ENCODE peak calls at places on chromosome 20, in seven cellular contexts. One of them, this sample, is unnamed.

GRCh38 chr20:47674145-47674544 is 111.1 kb downstream of the SULF2 start:
- DNase-seq in endothelial cell: no peak
- DNase-seq in ELF-1: no peak
- DNase-seq in neural progenitor cell: no peak
- DNase-seq in effector memory CD8-positive, alpha-beta T cell: no peak
- DNase-seq in NCI-H1417: no peak
- DNase-seq in AG10803: no peak
- DNase-seq in this sample: no peak

GRCh38 chr20:51400051-51400926 is 142.2 kb downstream of the NFATC2 start:
- DNase-seq in endothelial cell: no peak
- DNase-seq in ELF-1: no peak
- DNase-seq in neural progenitor cell: no peak
- DNase-seq in effector memory CD8-positive, alpha-beta T cell: peak; percentile 66
- DNase-seq in NCI-H1417: no peak
- DNase-seq in AG10803: no peak
- DNase-seq in this sample: peak; percentile 49

GRCh38 chr20:42721923-42722322 is 467.8 kb downstream of the PTPRT start:
- DNase-seq in endothelial cell: no peak
- DNase-seq in ELF-1: no peak
- DNase-seq in neural progenitor cell: no peak
- DNase-seq in effector memory CD8-positive, alpha-beta T cell: no peak
- DNase-seq in NCI-H1417: no peak
- DNase-seq in AG10803: no peak
- DNase-seq in this sample: no peak

GRCh38 chr20:40689100-40689942 is at the start of gene MAFB:
- DNase-seq in endothelial cell: peak; percentile 87
- DNase-seq in ELF-1: peak; percentile 91
- DNase-seq in neural progenitor cell: peak; percentile 96
- DNase-seq in effector memory CD8-positive, alpha-beta T cell: peak; percentile 19
- DNase-seq in NCI-H1417: peak; percentile 95
- DNase-seq in AG10803: peak; percentile 89
- DNase-seq in this sample: peak; percentile 89

GRCh38 chr20:20520776-20521175 is 152.9 kb downstream of the INSM1 start:
- DNase-seq in endothelial cell: no peak
- DNase-seq in ELF-1: no peak
- DNase-seq in neural progenitor cell: no peak
- DNase-seq in effector memory CD8-positive, alpha-beta T cell: no peak
- DNase-seq in NCI-H1417: no peak
- DNase-seq in AG10803: peak; percentile 63
- DNase-seq in this sample: no peak

GRCh38 chr20:62123450-62124118 is 1.3 kb downstream of the LSM14B start:
- DNase-seq in endothelial cell: no peak
- DNase-seq in ELF-1: peak; percentile 41
- DNase-seq in neural progenitor cell: peak; percentile 52
- DNase-seq in effector memory CD8-positive, alpha-beta T cell: no peak
- DNase-seq in NCI-H1417: no peak
- DNase-seq in AG10803: peak; percentile 48
- DNase-seq in this sample: no peak

GRCh38 chr20:59657459-59658046 is 53.2 kb downstream of the PHACTR3 start:
- DNase-seq in endothelial cell: no peak
- DNase-seq in ELF-1: no peak
- DNase-seq in neural progenitor cell: no peak
- DNase-seq in effector memory CD8-positive, alpha-beta T cell: no peak
- DNase-seq in NCI-H1417: no peak
- DNase-seq in AG10803: no peak
- DNase-seq in this sample: no peak

GRCh38 chr20:8473459-8473858 is 341.4 kb downstream of the PLCB1 start:
- DNase-seq in endothelial cell: no peak
- DNase-seq in ELF-1: no peak
- DNase-seq in neural progenitor cell: no peak
- DNase-seq in effector memory CD8-positive, alpha-beta T cell: no peak
- DNase-seq in NCI-H1417: peak; percentile 35
- DNase-seq in AG10803: peak; percentile 24
- DNase-seq in this sample: no peak

GRCh38 chr20:31515775-31516107 is 1.5 kb downstream of the HM13 start:
- DNase-seq in endothelial cell: no peak
- DNase-seq in ELF-1: no peak
- DNase-seq in neural progenitor cell: no peak
- DNase-seq in effector memory CD8-positive, alpha-beta T cell: no peak
- DNase-seq in NCI-H1417: no peak
- DNase-seq in AG10803: no peak
- DNase-seq in this sample: no peak

GRCh38 chr20:62814060-62814708 is 2.7 kb upstream of the COL9A3 start:
- DNase-seq in endothelial cell: no peak
- DNase-seq in ELF-1: no peak
- DNase-seq in neural progenitor cell: no peak
- DNase-seq in effector memory CD8-positive, alpha-beta T cell: no peak
- DNase-seq in NCI-H1417: no peak
- DNase-seq in AG10803: no peak
- DNase-seq in this sample: no peak

GRCh38 chr20:60921021-60921622 is 330.9 kb upstream of the CDH4 start:
- DNase-seq in endothelial cell: no peak
- DNase-seq in ELF-1: peak; percentile 24
- DNase-seq in neural progenitor cell: peak; percentile 80
- DNase-seq in effector memory CD8-positive, alpha-beta T cell: no peak
- DNase-seq in NCI-H1417: no peak
- DNase-seq in AG10803: peak; percentile 21
- DNase-seq in this sample: no peak

GRCh38 chr20:50227506-50227905 is 36.9 kb downstream of the CEBPB start:
- DNase-seq in endothelial cell: no peak
- DNase-seq in ELF-1: no peak
- DNase-seq in neural progenitor cell: no peak
- DNase-seq in effector memory CD8-positive, alpha-beta T cell: no peak
- DNase-seq in NCI-H1417: no peak
- DNase-seq in AG10803: no peak
- DNase-seq in this sample: no peak

GRCh38 chr20:58538752-58539151 is 23.6 kb upstream of the APCDD1L start:
- DNase-seq in endothelial cell: no peak
- DNase-seq in ELF-1: no peak
- DNase-seq in neural progenitor cell: no peak
- DNase-seq in effector memory CD8-positive, alpha-beta T cell: no peak
- DNase-seq in NCI-H1417: no peak
- DNase-seq in AG10803: no peak
- DNase-seq in this sample: no peak

GRCh38 chr20:25499855-25500434 is 85.4 kb downstream of the NINL start:
- DNase-seq in endothelial cell: no peak
- DNase-seq in ELF-1: no peak
- DNase-seq in neural progenitor cell: no peak
- DNase-seq in effector memory CD8-positive, alpha-beta T cell: no peak
- DNase-seq in NCI-H1417: no peak
- DNase-seq in AG10803: no peak
- DNase-seq in this sample: no peak

GRCh38 chr20:34954905-34955231 is 738 bp downstream of the GSS start:
- DNase-seq in endothelial cell: peak; percentile 17
- DNase-seq in ELF-1: no peak
- DNase-seq in neural progenitor cell: no peak
- DNase-seq in effector memory CD8-positive, alpha-beta T cell: no peak
- DNase-seq in NCI-H1417: no peak
- DNase-seq in AG10803: peak; percentile 52
- DNase-seq in this sample: peak; percentile 48

GRCh38 chr20:53922901-53923314 is 147.5 kb downstream of the BCAS1 start:
- DNase-seq in endothelial cell: no peak
- DNase-seq in ELF-1: no peak
- DNase-seq in neural progenitor cell: no peak
- DNase-seq in effector memory CD8-positive, alpha-beta T cell: no peak
- DNase-seq in NCI-H1417: no peak
- DNase-seq in AG10803: peak; percentile 55
- DNase-seq in this sample: no peak

GRCh38 chr20:62704341-62704948 is 4.2 kb upstream of the NTSR1 start:
- DNase-seq in endothelial cell: no peak
- DNase-seq in ELF-1: no peak
- DNase-seq in neural progenitor cell: no peak
- DNase-seq in effector memory CD8-positive, alpha-beta T cell: no peak
- DNase-seq in NCI-H1417: peak; percentile 94
- DNase-seq in AG10803: peak; percentile 85
- DNase-seq in this sample: peak; percentile 37

GRCh38 chr20:1163653-1164052 is 21.1 kb downstream of the TMEM74B start:
- DNase-seq in endothelial cell: no peak
- DNase-seq in ELF-1: no peak
- DNase-seq in neural progenitor cell: no peak
- DNase-seq in effector memory CD8-positive, alpha-beta T cell: no peak
- DNase-seq in NCI-H1417: no peak
- DNase-seq in AG10803: no peak
- DNase-seq in this sample: no peak

GRCh38 chr20:23240519-23240918 is 110.1 kb upstream of the NXT1 start:
- DNase-seq in endothelial cell: no peak
- DNase-seq in ELF-1: no peak
- DNase-seq in neural progenitor cell: no peak
- DNase-seq in effector memory CD8-positive, alpha-beta T cell: no peak
- DNase-seq in NCI-H1417: no peak
- DNase-seq in AG10803: no peak
- DNase-seq in this sample: no peak

GRCh38 chr20:61424628-61425420 is 172.8 kb downstream of the CDH4 start:
- DNase-seq in endothelial cell: no peak
- DNase-seq in ELF-1: no peak
- DNase-seq in neural progenitor cell: no peak
- DNase-seq in effector memory CD8-positive, alpha-beta T cell: no peak
- DNase-seq in NCI-H1417: no peak
- DNase-seq in AG10803: no peak
- DNase-seq in this sample: no peak

GRCh38 chr20:63706852-63707557 is 771 bp downstream of the ARFRP1 start:
- DNase-seq in endothelial cell: peak; percentile 42
- DNase-seq in ELF-1: peak; percentile 61
- DNase-seq in neural progenitor cell: peak; percentile 59
- DNase-seq in effector memory CD8-positive, alpha-beta T cell: peak; percentile 56
- DNase-seq in NCI-H1417: no peak
- DNase-seq in AG10803: peak; percentile 20
- DNase-seq in this sample: peak; percentile 32

GRCh38 chr20:42380287-42380686 is 762.1 kb upstream of the CHD6 start:
- DNase-seq in endothelial cell: no peak
- DNase-seq in ELF-1: no peak
- DNase-seq in neural progenitor cell: no peak
- DNase-seq in effector memory CD8-positive, alpha-beta T cell: no peak
- DNase-seq in NCI-H1417: no peak
- DNase-seq in AG10803: no peak
- DNase-seq in this sample: no peak

GRCh38 chr20:49759266-49759950 is 45.7 kb upstream of the B4GALT5 start:
- DNase-seq in endothelial cell: no peak
- DNase-seq in ELF-1: peak; percentile 60
- DNase-seq in neural progenitor cell: no peak
- DNase-seq in effector memory CD8-positive, alpha-beta T cell: no peak
- DNase-seq in NCI-H1417: no peak
- DNase-seq in AG10803: no peak
- DNase-seq in this sample: no peak

GRCh38 chr20:2652724-2653510 is 485 bp downstream of the NOP56 start:
- DNase-seq in endothelial cell: peak; percentile 48
- DNase-seq in ELF-1: no peak
- DNase-seq in neural progenitor cell: peak; percentile 36
- DNase-seq in effector memory CD8-positive, alpha-beta T cell: no peak
- DNase-seq in NCI-H1417: peak; percentile 68
- DNase-seq in AG10803: no peak
- DNase-seq in this sample: no peak

GRCh38 chr20:59835448-59836395 is 97.7 kb downstream of the SYCP2 start:
- DNase-seq in endothelial cell: peak; percentile 36
- DNase-seq in ELF-1: peak; percentile 63
- DNase-seq in neural progenitor cell: peak; percentile 86
- DNase-seq in effector memory CD8-positive, alpha-beta T cell: no peak
- DNase-seq in NCI-H1417: peak; percentile 76
- DNase-seq in AG10803: peak; percentile 34
- DNase-seq in this sample: no peak

GRCh38 chr20:9411833-9412232 is 102.6 kb upstream of the LAMP5 start:
- DNase-seq in endothelial cell: no peak
- DNase-seq in ELF-1: no peak
- DNase-seq in neural progenitor cell: no peak
- DNase-seq in effector memory CD8-positive, alpha-beta T cell: no peak
- DNase-seq in NCI-H1417: no peak
- DNase-seq in AG10803: no peak
- DNase-seq in this sample: no peak

GRCh38 chr20:48683467-48684175 is 144.2 kb downstream of the PREX1 start:
- DNase-seq in endothelial cell: no peak
- DNase-seq in ELF-1: no peak
- DNase-seq in neural progenitor cell: no peak
- DNase-seq in effector memory CD8-positive, alpha-beta T cell: no peak
- DNase-seq in NCI-H1417: no peak
- DNase-seq in AG10803: no peak
- DNase-seq in this sample: no peak

GRCh38 chr20:11646359-11646758 is 271.3 kb upstream of the BTBD3 start:
- DNase-seq in endothelial cell: no peak
- DNase-seq in ELF-1: no peak
- DNase-seq in neural progenitor cell: no peak
- DNase-seq in effector memory CD8-positive, alpha-beta T cell: no peak
- DNase-seq in NCI-H1417: no peak
- DNase-seq in AG10803: no peak
- DNase-seq in this sample: peak; percentile 30

GRCh38 chr20:49523767-49524360 is 41.4 kb upstream of the KCNB1 start:
- DNase-seq in endothelial cell: no peak
- DNase-seq in ELF-1: no peak
- DNase-seq in neural progenitor cell: no peak
- DNase-seq in effector memory CD8-positive, alpha-beta T cell: no peak
- DNase-seq in NCI-H1417: no peak
- DNase-seq in AG10803: no peak
- DNase-seq in this sample: no peak

GRCh38 chr20:858011-858410 is 24.5 kb downstream of the FAM110A start:
- DNase-seq in endothelial cell: no peak
- DNase-seq in ELF-1: no peak
- DNase-seq in neural progenitor cell: no peak
- DNase-seq in effector memory CD8-positive, alpha-beta T cell: no peak
- DNase-seq in NCI-H1417: no peak
- DNase-seq in AG10803: no peak
- DNase-seq in this sample: no peak

GRCh38 chr20:474581-474980 is 12.2 kb upstream of the TBC1D20 start:
- DNase-seq in endothelial cell: no peak
- DNase-seq in ELF-1: no peak
- DNase-seq in neural progenitor cell: no peak
- DNase-seq in effector memory CD8-positive, alpha-beta T cell: no peak
- DNase-seq in NCI-H1417: no peak
- DNase-seq in AG10803: no peak
- DNase-seq in this sample: no peak

GRCh38 chr20:47859255-47859654 is 74.0 kb upstream of the SULF2 start:
- DNase-seq in endothelial cell: no peak
- DNase-seq in ELF-1: no peak
- DNase-seq in neural progenitor cell: no peak
- DNase-seq in effector memory CD8-positive, alpha-beta T cell: no peak
- DNase-seq in NCI-H1417: no peak
- DNase-seq in AG10803: peak; percentile 27
- DNase-seq in this sample: no peak

GRCh38 chr20:62644802-62645496 is 2.6 kb downstream of the SLCO4A1 start:
- DNase-seq in endothelial cell: no peak
- DNase-seq in ELF-1: no peak
- DNase-seq in neural progenitor cell: no peak
- DNase-seq in effector memory CD8-positive, alpha-beta T cell: no peak
- DNase-seq in NCI-H1417: no peak
- DNase-seq in AG10803: no peak
- DNase-seq in this sample: no peak

GRCh38 chr20:51363378-51363777 is 179.1 kb downstream of the NFATC2 start:
- DNase-seq in endothelial cell: no peak
- DNase-seq in ELF-1: no peak
- DNase-seq in neural progenitor cell: no peak
- DNase-seq in effector memory CD8-positive, alpha-beta T cell: no peak
- DNase-seq in NCI-H1417: no peak
- DNase-seq in AG10803: no peak
- DNase-seq in this sample: no peak

GRCh38 chr20:3843490-3843889 is 3.1 kb upstream of the MAVS start:
- DNase-seq in endothelial cell: no peak
- DNase-seq in ELF-1: peak; percentile 64
- DNase-seq in neural progenitor cell: no peak
- DNase-seq in effector memory CD8-positive, alpha-beta T cell: no peak
- DNase-seq in NCI-H1417: no peak
- DNase-seq in AG10803: no peak
- DNase-seq in this sample: peak; percentile 61

This sample was measured in SK-MEL-5.